ENCODE peak calls at places on chromosomes 3 and 15, in ten cellular contexts. J is stomach; K is ovary; T is effector memory CD4-positive, alpha-beta T cell; Y is H1; L is SJSA1; E is PC-3; G is right atrium auricular region; M is aorta; F is Peyer's patch. R is an unnamed sample. For H3K36me3, the result is how much of the 10 kb centered on the place peaks cover.

GRCh38 chr3:149706905-149707304 is 45.4 kb downstream of the COMMD2 start:
- DNase-seq in J (no peak), K (no peak), T (no peak), Y (no peak), L (no peak), E (no peak), G (no peak), M (no peak), F (no peak), R (no peak)

GRCh38 chr15:77532846-77533245 is 99.9 kb downstream of the LINGO1 start:
- DNase-seq in J (peak), K (peak), T (no peak), Y (no peak), L (no peak), E (no peak), G (no peak), M (peak), F (no peak), R (no peak)

GRCh38 chr15:43268111-43269105 is 1.7 kb upstream of the TGM5 start:
- DNase-seq in J (no peak), K (no peak), T (no peak), Y (no peak), L (no peak), E (peak), G (peak), M (no peak), F (no peak), R (no peak)

GRCh38 chr15:48616216-48616615 is 29.3 kb downstream of the FBN1 start:
- DNase-seq in J (no peak), K (no peak), T (no peak), Y (no peak), L (no peak), E (no peak), G (no peak), M (no peak), F (no peak), R (no peak)

GRCh38 chr15:33086500-33087141 is 107.9 kb downstream of the FMN1 start:
- DNase-seq in J (no peak), K (no peak), T (no peak), Y (no peak), L (no peak), E (peak), G (no peak), M (no peak), F (no peak), R (no peak)

GRCh38 chr3:194296832-194297666 is 54.1 kb downstream of the CPN2 start:
- DNase-seq in J (no peak), K (peak), T (no peak), Y (no peak), L (no peak), E (no peak), G (no peak), M (peak), F (no peak), R (peak)

GRCh38 chr3:48273594-48274211 is 32.8 kb downstream of the ZNF589 start:
- DNase-seq in J (peak), K (peak), T (peak), Y (peak), L (peak), E (peak), G (peak), M (no peak), F (no peak), R (no peak)

GRCh38 chr3:122679467-122680291 is 960 bp upstream of the PARP14 start:
- DNase-seq in J (peak), K (peak), T (no peak), Y (no peak), L (no peak), E (peak), G (peak), M (no peak), F (peak), R (no peak)

GRCh38 chr3:160667452-160667851 is 9.5 kb upstream of the ARL14 start:
- DNase-seq in J (peak), K (no peak), T (no peak), Y (no peak), L (no peak), E (peak), G (no peak), M (no peak), F (peak), R (no peak)

GRCh38 chr3:128515967-128516366 is 23.0 kb upstream of the GATA2 start:
- DNase-seq in J (no peak), K (no peak), T (no peak), Y (no peak), L (no peak), E (no peak), G (no peak), M (no peak), F (no peak), R (no peak)

GRCh38 chr3:125055165-125055912 is 458 bp downstream of the HEG1 start:
- DNase-seq in J (no peak), K (peak), T (no peak), Y (no peak), L (no peak), E (no peak), G (no peak), M (peak), F (peak), R (no peak)

GRCh38 chr3:172357850-172358754 is 90.2 kb downstream of the GHSR start:
- DNase-seq in J (no peak), K (no peak), T (no peak), Y (no peak), L (no peak), E (no peak), G (no peak), M (no peak), F (no peak), R (no peak)

GRCh38 chr3:114093596-114093995 is 37.1 kb downstream of the QTRT2 start:
- DNase-seq in J (peak), K (peak), T (no peak), Y (no peak), L (peak), E (peak), G (peak), M (no peak), F (no peak), R (no peak)

GRCh38 chr3:39592306-39592705 is 124.8 kb downstream of the MOBP start:
- DNase-seq in J (no peak), K (no peak), T (no peak), Y (no peak), L (no peak), E (peak), G (no peak), M (no peak), F (no peak), R (no peak)

GRCh38 chr15:40743921-40744809 is 10.9 kb downstream of the RMDN3 start:
- DNase-seq in J (no peak), K (no peak), T (peak), Y (no peak), L (no peak), E (no peak), G (no peak), M (no peak), F (peak), R (no peak)

GRCh38 chr15:65212097-65212496 is 824 bp upstream of the CILP start:
- DNase-seq in J (no peak), K (no peak), T (no peak), Y (no peak), L (no peak), E (no peak), G (no peak), M (no peak), F (no peak), R (no peak)

GRCh38 chr15:75727851-75728715 is 15.4 kb upstream of the CSPG4 start:
- DNase-seq in J (peak), K (peak), T (peak), Y (no peak), L (peak), E (peak), G (no peak), M (peak), F (peak), R (peak)

GRCh38 chr15:89680282-89680873 is 1.2 kb upstream of the PLIN1 start:
- DNase-seq in J (peak), K (peak), T (no peak), Y (no peak), L (no peak), E (peak), G (peak), M (no peak), F (peak), R (peak)

GRCh38 chr15:45402955-45403892 is 24.9 kb upstream of the GATM start:
- DNase-seq in J (peak), K (peak), T (no peak), Y (no peak), L (peak), E (peak), G (no peak), M (peak), F (peak), R (peak)

GRCh38 chr3:150945226-150945625 is 27.3 kb downstream of the CLRN1 start:
- DNase-seq in J (no peak), K (no peak), T (no peak), Y (no peak), L (no peak), E (peak), G (no peak), M (no peak), F (no peak), R (no peak)

GRCh38 chr3:114627760-114628159 is 333.9 kb downstream of the TIGIT start:
- DNase-seq in J (no peak), K (no peak), T (no peak), Y (no peak), L (no peak), E (no peak), G (peak), M (no peak), F (no peak), R (no peak)

GRCh38 chr3:157417247-157417646 is 19.4 kb upstream of the PTX3 start:
- DNase-seq in J (no peak), K (no peak), T (no peak), Y (no peak), L (peak), E (peak), G (no peak), M (no peak), F (no peak), R (no peak)

GRCh38 chr15:77525907-77526581 is 105.4 kb downstream of the HMG20A start:
- DNase-seq in J (no peak), K (peak), T (no peak), Y (no peak), L (no peak), E (no peak), G (no peak), M (peak), F (no peak), R (no peak)

GRCh38 chr3:53045107-53045783 is 628 bp downstream of the SFMBT1 start:
- DNase-seq in J (peak), K (peak), T (peak), Y (no peak), L (no peak), E (peak), G (no peak), M (peak), F (peak), R (peak)

GRCh38 chr3:142888484-142889262 is at the start of gene PCOLCE2:
- DNase-seq in J (no peak), K (peak), T (no peak), Y (no peak), L (no peak), E (peak), G (no peak), M (peak), F (peak), R (peak)

DNA sequence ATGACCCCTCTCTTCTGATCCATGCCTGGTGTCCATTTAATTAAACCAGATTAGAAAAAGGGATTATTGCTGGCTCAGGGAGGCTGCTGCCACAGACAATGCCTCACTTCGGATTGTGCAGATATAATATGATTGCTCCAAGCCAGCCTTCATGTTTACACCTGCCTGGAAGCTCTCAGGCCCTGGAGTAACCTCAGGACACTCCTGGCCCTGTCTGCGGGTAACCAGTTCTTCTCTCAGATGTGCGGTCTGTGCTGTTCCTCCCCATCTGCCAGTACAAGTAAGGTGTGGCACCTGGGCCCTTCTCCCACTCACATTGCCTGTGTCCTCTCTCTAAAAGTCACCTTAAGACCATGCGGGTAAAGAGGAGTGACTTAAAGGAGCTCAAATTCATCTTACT is 8.8 kb upstream of the GOLGA8J start:
- DNase-seq in J (no peak), K (no peak), T (no peak), Y (no peak), L (no peak), E (no peak), G (no peak), M (no peak), F (no peak), R (no peak)
- H3K27ac ChIP-seq in J (no peak), K (no peak), T (no peak), Y (no peak), L (no peak), E (no peak), G (no peak), M (no peak), F (no peak), R (no peak)

GRCh38 chr15:28118083-28118482 is 19.0 kb upstream of the OCA2 start:
- DNase-seq in J (no peak), K (no peak), T (no peak), Y (no peak), L (no peak), E (no peak), G (no peak), M (no peak), F (no peak), R (no peak)
- H3K36me3 ChIP-seq in J (half or more), K (under half), T (under half), Y (under half), L (half or more), E (under half), G (half or more), M (under half), F (under half), R (under half)

GRCh38 chr3:177776656-177777055 is 579.4 kb upstream of the TBL1XR1 start:
- DNase-seq in J (no peak), K (no peak), T (no peak), Y (no peak), L (peak), E (peak), G (no peak), M (no peak), F (no peak), R (no peak)

GRCh38 chr3:177778633-177779032 is 581.4 kb upstream of the TBL1XR1 start:
- DNase-seq in J (no peak), K (no peak), T (no peak), Y (no peak), L (no peak), E (no peak), G (no peak), M (no peak), F (no peak), R (no peak)

GRCh38 chr3:177777699-177778098 is 580.4 kb upstream of the TBL1XR1 start:
- DNase-seq in J (peak), K (peak), T (no peak), Y (no peak), L (no peak), E (peak), G (no peak), M (no peak), F (peak), R (peak)

GRCh38 chr3:177783338-177783737 is 586.1 kb upstream of the TBL1XR1 start:
- DNase-seq in J (no peak), K (no peak), T (no peak), Y (no peak), L (no peak), E (no peak), G (no peak), M (no peak), F (no peak), R (no peak)

DNA sequence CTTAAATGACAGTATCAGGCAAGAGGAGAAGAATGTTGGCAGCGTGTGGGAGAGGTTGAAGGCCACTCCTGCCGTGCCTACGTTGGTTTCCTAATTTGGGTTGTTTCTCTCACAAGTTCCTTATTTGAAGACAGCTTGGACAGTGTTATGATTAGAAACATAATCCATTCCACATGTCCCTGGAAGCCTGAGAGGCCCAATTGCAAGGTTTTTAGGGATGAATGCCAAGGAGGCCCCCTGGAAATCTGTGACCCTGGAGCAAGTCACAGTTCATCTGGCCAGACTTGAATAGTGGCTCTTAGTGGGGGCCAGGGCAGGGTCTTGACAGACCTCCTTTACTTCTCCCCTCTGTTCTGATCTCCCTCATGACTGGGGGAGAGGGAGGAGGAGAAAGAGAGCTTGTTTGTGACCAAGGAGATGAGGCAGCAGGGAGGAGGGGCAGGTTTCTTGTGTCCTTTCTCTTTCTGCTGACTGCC is 584.4 kb upstream of the TBL1XR1 start:
- DNase-seq in J (no peak), K (peak), T (no peak), Y (no peak), L (no peak), E (no peak), G (peak), M (no peak), F (no peak), R (no peak)
- H3K27ac ChIP-seq in J (peak), K (peak), T (no peak), Y (no peak), L (no peak), E (no peak), G (peak), M (peak), F (no peak), R (no peak)

GRCh38 chr3:14490255-14490654 is 49.9 kb downstream of the GRIP2 start:
- DNase-seq in J (no peak), K (peak), T (no peak), Y (no peak), L (no peak), E (no peak), G (no peak), M (peak), F (peak), R (no peak)
- H3K36me3 ChIP-seq in J (under half), K (under half), T (under half), Y (under half), L (half or more), E (under half), G (under half), M (under half), F (under half), R (under half)

R was measured in pancreas.